ENCODE peak calls at places on chromosome 14, in six cellular contexts. N is neural crest cell, U is uterus, P is cardiac fibroblast, B is upper lobe of right lung, R is epithelial cell of esophagus. G is an unnamed sample.

GRCh38 chr14:69879175-69880047 is at the start of gene SMOC1:
- DNase-seq in N (peak; percentile 89), R (peak; percentile 85), B (no peak), P (peak; percentile 16), U (no peak), G (no peak)

GRCh38 chr14:100533647-100534485 is 53.4 kb downstream of the BEGAIN start:
- DNase-seq in B (peak; percentile 67), N (peak; percentile 0), P (no peak), R (no peak), U (peak; percentile 41), G (peak; percentile 94)

GRCh38 chr14:72743626-72744025 is 150.3 kb downstream of the DPF3 start:
- DNase-seq in P (no peak), R (no peak), B (no peak), N (no peak), U (no peak), G (no peak)

GRCh38 chr14:61099221-61099835 is 118.3 kb downstream of the SLC38A6 start:
- DNase-seq in N (no peak), P (no peak), U (no peak), B (no peak), R (no peak), G (no peak)

GRCh38 chr14:92039073-92039719 is 663 bp downstream of the TRIP11 start:
- DNase-seq in R (peak; percentile 67), B (no peak), P (peak; percentile 71), N (no peak), U (no peak), G (no peak)

GRCh38 chr14:32468955-32469354 is 139.9 kb downstream of the AKAP6 start:
- DNase-seq in P (peak; percentile 92), B (no peak), R (peak; percentile 94), N (no peak), U (no peak), G (no peak)

GRCh38 chr14:100538566-100539318 is 48.5 kb downstream of the BEGAIN start:
- DNase-seq in R (no peak), P (no peak), U (peak; percentile 16), B (peak; percentile 56), N (no peak), G (peak; percentile 92)

GRCh38 chr14:38405851-38406630 is 150.1 kb upstream of the CLEC14A start:
- DNase-seq in U (no peak), R (no peak), B (no peak), P (peak; percentile 48), N (no peak), G (no peak)

GRCh38 chr14:22471545-22472121 is 117.4 kb downstream of the DAD1 start:
- DNase-seq in B (peak; percentile 79), U (no peak), P (peak; percentile 36), R (peak; percentile 65), N (peak; percentile 44), G (no peak)

GRCh38 chr14:100190126-100190525 is 30.7 kb upstream of the DEGS2 start:
- DNase-seq in P (no peak), B (no peak), R (peak; percentile 72), U (no peak), N (no peak), G (no peak)

GRCh38 chr14:53152627-53152908 is 555 bp downstream of the DDHD1 start:
- DNase-seq in B (no peak), N (no peak), U (peak; percentile 21), P (peak; percentile 42), R (no peak), G (no peak)

GRCh38 chr14:59870277-59871165 is at the start of gene RTN1:
- DNase-seq in U (no peak), R (peak; percentile 47), N (peak; percentile 60), P (peak; percentile 27), B (peak; percentile 87), G (no peak)

GRCh38 chr14:95519699-95520098 is 3.2 kb upstream of the SYNE3 start:
- DNase-seq in N (no peak), P (peak; percentile 90), B (no peak), U (peak; percentile 79), R (peak; percentile 58), G (no peak)

GRCh38 chr14:24430682-24431568 is 1.2 kb downstream of the KHNYN start:
- DNase-seq in P (peak; percentile 76), B (peak; percentile 67), N (no peak), R (peak; percentile 40), U (peak; percentile 18), G (peak; percentile 54)

GRCh38 chr14:100417466-100417865 is 94.3 kb downstream of the SLC25A47 start:
- DNase-seq in P (peak; percentile 92), N (peak; percentile 60), U (no peak), B (no peak), R (peak; percentile 91), G (no peak)

GRCh38 chr14:71096947-71097346 is 189.7 kb downstream of the PCNX1 start:
- DNase-seq in R (no peak), B (no peak), U (no peak), N (no peak), P (no peak), G (no peak)

GRCh38 chr14:96139879-96140278 is 64.8 kb upstream of the BDKRB2 start:
- DNase-seq in R (no peak), U (no peak), N (no peak), P (peak; percentile 35), B (no peak), G (no peak)

GRCh38 chr14:61121293-61121897 is 140.3 kb downstream of the SLC38A6 start:
- DNase-seq in P (no peak), B (no peak), N (no peak), R (no peak), U (no peak), G (no peak)

GRCh38 chr14:60506010-60506409 is 2.9 kb upstream of the SIX6 start:
- DNase-seq in N (no peak), B (no peak), P (no peak), R (no peak), U (no peak), G (no peak)

GRCh38 chr14:93564918-93565317 is 134.2 kb downstream of the UNC79 start:
- DNase-seq in R (no peak), U (no peak), N (no peak), P (no peak), B (no peak), G (no peak)

GRCh38 chr14:22699801-22700564 is 55.8 kb upstream of the OR6J1 start:
- DNase-seq in N (no peak), R (no peak), P (peak; percentile 23), U (no peak), B (no peak), G (no peak)

GRCh38 chr14:59969319-59969718 is 49.4 kb downstream of the LRRC9 start:
- DNase-seq in P (peak; percentile 54), U (no peak), B (no peak), N (no peak), R (peak; percentile 50), G (no peak)

GRCh38 chr14:37592288-37593274 is 2.5 kb downstream of the FOXA1 start:
- DNase-seq in P (no peak), B (peak; percentile 73), R (peak; percentile 45), U (no peak), N (no peak), G (no peak)

GRCh38 chr14:50232276-50232642 is 881 bp upstream of the SOS2 start:
- DNase-seq in R (no peak), N (no peak), U (no peak), P (no peak), B (no peak), G (no peak)

GRCh38 chr14:50233335-50234250 is 2.2 kb upstream of the SOS2 start:
- DNase-seq in P (no peak), U (no peak), N (no peak), R (peak; percentile 20), B (no peak), G (no peak)

GRCh38 chr14:50230601-50231474 is 540 bp downstream of the SOS2 start:
- DNase-seq in N (peak; percentile 40), R (peak; percentile 88), U (peak; percentile 57), B (peak; percentile 82), P (peak; percentile 70), G (no peak)

GRCh38 chr14:50229646-50230045 is 1.7 kb downstream of the SOS2 start:
- DNase-seq in N (no peak), B (no peak), R (no peak), U (no peak), P (no peak), G (no peak)

GRCh38 chr14:50231475-50232275 is at the start of gene SOS2:
- DNase-seq in U (peak; percentile 82), B (peak; percentile 95), P (peak; percentile 84), R (peak; percentile 87), N (peak; percentile 80), G (peak; percentile 94)
- TF ChIP-seq CTCF in U (peak; percentile 25), B (no peak), P (no peak), R (no peak), N (no peak), G (peak; percentile 46)

DNA sequence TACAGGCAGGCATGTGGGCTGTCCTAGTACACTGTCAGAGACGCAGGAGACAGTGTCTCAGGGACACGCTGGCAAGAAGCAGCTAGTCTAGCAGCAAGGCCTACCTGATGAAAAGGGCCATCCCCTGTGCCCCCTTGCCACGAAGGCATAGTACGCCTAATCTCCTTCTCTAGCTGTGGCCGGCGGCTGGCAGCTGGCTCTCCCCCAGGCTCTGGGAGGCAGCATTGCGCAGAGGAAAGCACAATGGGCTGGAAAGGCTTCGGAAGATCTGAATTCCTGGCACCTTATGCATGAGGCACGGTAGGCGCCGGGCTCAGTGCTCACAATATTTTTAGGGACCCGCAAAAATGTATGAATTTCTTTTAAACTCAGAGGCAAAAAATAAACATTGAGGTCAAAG is 16.0 kb upstream of the PLEKHH1 start:
- DNase-seq in U (no peak), N (no peak), P (peak; percentile 26), B (no peak), R (peak; percentile 18), G (no peak)
- TF ChIP-seq CTCF in U (no peak), N (no peak), P (no peak), B (no peak), R (peak; percentile 21), G (peak; percentile 33)

GRCh38 chr14:102039157-102039556 is 47.7 kb downstream of the HSP90AA1 start:
- DNase-seq in B (no peak), R (no peak), P (no peak), N (no peak), U (no peak), G (no peak)
- TF ChIP-seq CTCF in B (no peak), R (no peak), P (no peak), N (no peak), U (no peak), G (no peak)

GRCh38 chr14:27186048-27186447 is 588.2 kb upstream of the NOVA1 start:
- DNase-seq in B (no peak), P (no peak), U (no peak), N (no peak), R (no peak), G (no peak)

GRCh38 chr14:27184371-27184901 is 586.6 kb upstream of the NOVA1 start:
- DNase-seq in U (no peak), P (no peak), B (no peak), N (no peak), R (peak; percentile 3), G (no peak)

DNA sequence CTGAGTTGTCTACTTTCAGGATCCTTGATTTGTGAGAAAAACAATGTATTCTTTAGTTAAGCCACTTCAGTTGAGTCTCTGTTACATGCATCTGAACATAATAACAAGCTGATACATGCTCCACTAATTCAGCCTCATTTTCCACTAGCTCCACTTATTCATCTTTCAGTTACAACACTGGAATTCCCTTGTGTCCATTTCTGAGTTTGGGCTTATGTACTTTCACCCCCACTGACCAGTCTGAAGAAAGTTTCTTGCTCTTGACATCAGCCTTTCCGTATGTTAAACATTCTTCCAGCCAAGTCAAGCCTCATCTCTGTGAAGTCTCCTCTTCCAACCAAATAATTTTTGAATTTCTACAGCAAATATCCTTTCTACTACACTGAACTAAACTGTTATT is 592.5 kb upstream of the NOVA1 start:
- DNase-seq in N (no peak), P (no peak), R (no peak), B (no peak), U (no peak), G (no peak)
- TF ChIP-seq CTCF in N (no peak), P (no peak), R (no peak), B (no peak), U (no peak), G (no peak)

GRCh38 chr14:68844210-68844545 is 51.3 kb upstream of the ZFP36L1 start:
- DNase-seq in P (no peak), R (no peak), N (no peak), B (no peak), U (no peak), G (no peak)
- TF ChIP-seq CTCF in P (no peak), R (no peak), N (no peak), B (no peak), U (no peak), G (peak; percentile 57)

G was measured in chondrocyte.